ENCODE peak calls at places on chromosomes 11 and 22, in nine cellular contexts. N, S, P, A, Q, T, F, G and R are unnamed samples.

GRCh38 chr11:69398529-69399492 is 82.7 kb upstream of the LINC01488 start:
- DNase-seq in N (peak), S (no peak), P (no peak), A (no peak), Q (no peak), T (no peak), F (peak), G (peak), R (no peak)

GRCh38 chr22:37343343-37343742 is 61.0 kb downstream of the CYTH4 start:
- DNase-seq in N (no peak), S (no peak), P (no peak), A (no peak), Q (no peak), T (no peak), F (no peak), G (no peak), R (no peak)

GRCh38 chr11:5891216-5891800 is 1.7 kb upstream of the OR52E5 start:
- DNase-seq in N (no peak), S (no peak), P (no peak), A (no peak), Q (no peak), T (no peak), F (peak), G (no peak), R (no peak)

GRCh38 chr22:29032014-29032475 is 29.6 kb downstream of the C22orf31 start:
- DNase-seq in N (no peak), S (no peak), P (no peak), A (no peak), Q (no peak), T (no peak), F (no peak), G (no peak), R (no peak)

GRCh38 chr11:96149743-96150555 is 193.0 kb downstream of the MAML2 start:
- DNase-seq in N (no peak), S (no peak), P (no peak), A (no peak), Q (no peak), T (no peak), F (no peak), G (no peak), R (no peak)

GRCh38 chr11:45890886-45891550 is 5.6 kb downstream of the MAPK8IP1 start:
- DNase-seq in N (no peak), S (no peak), P (no peak), A (no peak), Q (no peak), T (no peak), F (no peak), G (no peak), R (no peak)

GRCh38 chr11:57303990-57304579 is 20.7 kb downstream of the TNKS1BP1 start:
- DNase-seq in N (no peak), S (no peak), P (no peak), A (no peak), Q (no peak), T (no peak), F (peak), G (no peak), R (no peak)

GRCh38 chr11:120197254-120197891 is 13.5 kb upstream of the OAF start:
- DNase-seq in N (no peak), S (no peak), P (no peak), A (no peak), Q (no peak), T (no peak), F (no peak), G (no peak), R (no peak)

GRCh38 chr11:65419460-65419772 is 3.2 kb upstream of the NEAT1 start:
- DNase-seq in N (no peak), S (no peak), P (no peak), A (no peak), Q (no peak), T (no peak), F (no peak), G (no peak), R (peak)

GRCh38 chr11:134036484-134037092 is 32.3 kb upstream of the JAM3 start:
- DNase-seq in N (no peak), S (no peak), P (no peak), A (no peak), Q (peak), T (no peak), F (no peak), G (no peak), R (no peak)

GRCh38 chr11:12285106-12285505 is 92.3 kb upstream of the PARVA start:
- DNase-seq in N (peak), S (no peak), P (no peak), A (no peak), Q (no peak), T (no peak), F (peak), G (peak), R (no peak)

GRCh38 chr11:13007702-13008435 is 1.2 kb upstream of the RASSF10 start:
- DNase-seq in N (no peak), S (no peak), P (no peak), A (no peak), Q (no peak), T (no peak), F (no peak), G (no peak), R (no peak)

GRCh38 chr11:45669956-45670355 is 4.5 kb upstream of the CHST1 start:
- DNase-seq in N (no peak), S (no peak), P (no peak), A (no peak), Q (no peak), T (no peak), F (no peak), G (no peak), R (no peak)